ENCODE peak calls at places on chromosome 11, in five cellular contexts. One of them, this sample, is unnamed.
A peak's percentile ranks its signal among the peaks of the same experiment; 100 is the strongest.

GRCh38 chr11:70567680-70568503 is 169.6 kb downstream of the CTTN start:
- DNase-seq in RWPE1: no peak
- DNase-seq in GM20000: no peak
- DNase-seq in tibial artery: peak; percentile 69
- DNase-seq in nephron progenitor cell: peak; percentile 31
- DNase-seq in this sample: peak; percentile 38

GRCh38 chr11:86523738-86524602 is 148.4 kb downstream of the ME3 start:
- DNase-seq in RWPE1: peak; percentile 92
- DNase-seq in GM20000: no peak
- DNase-seq in tibial artery: no peak
- DNase-seq in nephron progenitor cell: no peak
- DNase-seq in this sample: no peak

GRCh38 chr11:72319261-72319660 is 75.3 kb upstream of the PHOX2A start:
- DNase-seq in RWPE1: no peak
- DNase-seq in GM20000: no peak
- DNase-seq in tibial artery: no peak
- DNase-seq in nephron progenitor cell: no peak
- DNase-seq in this sample: no peak

GRCh38 chr11:27950339-27950738 is 157.6 kb downstream of the KIF18A start:
- DNase-seq in RWPE1: no peak
- DNase-seq in GM20000: no peak
- DNase-seq in tibial artery: no peak
- DNase-seq in nephron progenitor cell: no peak
- DNase-seq in this sample: no peak

GRCh38 chr11:26806209-26806608 is 84.3 kb upstream of the SLC5A12 start:
- DNase-seq in RWPE1: peak; percentile 18
- DNase-seq in GM20000: no peak
- DNase-seq in tibial artery: no peak
- DNase-seq in nephron progenitor cell: no peak
- DNase-seq in this sample: no peak

GRCh38 chr11:82898242-82898641 is 2.0 kb downstream of the PRCP start:
- DNase-seq in RWPE1: no peak
- DNase-seq in GM20000: no peak
- DNase-seq in tibial artery: no peak
- DNase-seq in nephron progenitor cell: no peak
- DNase-seq in this sample: no peak

GRCh38 chr11:134244593-134244992 is 8.6 kb downstream of the THYN1 start:
- DNase-seq in RWPE1: no peak
- DNase-seq in GM20000: peak; percentile 39
- DNase-seq in tibial artery: no peak
- DNase-seq in nephron progenitor cell: peak; percentile 16
- DNase-seq in this sample: peak; percentile 29

GRCh38 chr11:113952070-113952469 is 22.8 kb upstream of the HTR3A start:
- DNase-seq in RWPE1: no peak
- DNase-seq in GM20000: no peak
- DNase-seq in tibial artery: no peak
- DNase-seq in nephron progenitor cell: no peak
- DNase-seq in this sample: no peak

GRCh38 chr11:45850446-45850845 is 3.2 kb downstream of the CRY2 start:
- DNase-seq in RWPE1: no peak
- DNase-seq in GM20000: no peak
- DNase-seq in tibial artery: peak; percentile 21
- DNase-seq in nephron progenitor cell: no peak
- DNase-seq in this sample: no peak

GRCh38 chr11:61555051-61555969 is 25.6 kb downstream of the SYT7 start:
- DNase-seq in RWPE1: no peak
- DNase-seq in GM20000: no peak
- DNase-seq in tibial artery: no peak
- DNase-seq in nephron progenitor cell: peak; percentile 75
- DNase-seq in this sample: peak; percentile 48

GRCh38 chr11:72111803-72112540 is 523 bp downstream of the ANAPC15 start:
- DNase-seq in RWPE1: peak; percentile 91
- DNase-seq in GM20000: peak; percentile 84
- DNase-seq in tibial artery: peak; percentile 98
- DNase-seq in nephron progenitor cell: peak; percentile 82
- DNase-seq in this sample: peak; percentile 79

GRCh38 chr11:78074756-78075155 is 4.9 kb downstream of the NDUFC2 start:
- DNase-seq in RWPE1: no peak
- DNase-seq in GM20000: no peak
- DNase-seq in tibial artery: no peak
- DNase-seq in nephron progenitor cell: no peak
- DNase-seq in this sample: no peak

GRCh38 chr11:76752321-76753175 is 30.6 kb upstream of the TSKU start:
- DNase-seq in RWPE1: peak; percentile 35
- DNase-seq in GM20000: no peak
- DNase-seq in tibial artery: peak; percentile 94
- DNase-seq in nephron progenitor cell: no peak
- DNase-seq in this sample: no peak

GRCh38 chr11:63371396-63371795 is 1.8 kb downstream of the SLC22A9 start:
- DNase-seq in RWPE1: no peak
- DNase-seq in GM20000: no peak
- DNase-seq in tibial artery: no peak
- DNase-seq in nephron progenitor cell: no peak
- DNase-seq in this sample: no peak

GRCh38 chr11:125215205-125215565 is 50.6 kb downstream of the PKNOX2 start:
- DNase-seq in RWPE1: no peak
- DNase-seq in GM20000: no peak
- DNase-seq in tibial artery: no peak
- DNase-seq in nephron progenitor cell: no peak
- DNase-seq in this sample: no peak

GRCh38 chr11:10388574-10388973 is 66.5 kb upstream of the AMPD3 start:
- DNase-seq in RWPE1: no peak
- DNase-seq in GM20000: no peak
- DNase-seq in tibial artery: peak; percentile 82
- DNase-seq in nephron progenitor cell: no peak
- DNase-seq in this sample: no peak

GRCh38 chr11:70761094-70761905 is 363.0 kb downstream of the CTTN start:
- DNase-seq in RWPE1: no peak
- DNase-seq in GM20000: no peak
- DNase-seq in tibial artery: no peak
- DNase-seq in nephron progenitor cell: no peak
- DNase-seq in this sample: no peak

GRCh38 chr11:3412837-3413236 is 33.9 kb upstream of the ZNF195 start:
- DNase-seq in RWPE1: no peak
- DNase-seq in GM20000: no peak
- DNase-seq in tibial artery: no peak
- DNase-seq in nephron progenitor cell: no peak
- DNase-seq in this sample: no peak

GRCh38 chr11:121063728-121064127 is 37.3 kb upstream of the TECTA start:
- DNase-seq in RWPE1: no peak
- DNase-seq in GM20000: no peak
- DNase-seq in tibial artery: no peak
- DNase-seq in nephron progenitor cell: no peak
- DNase-seq in this sample: peak; percentile 8

GRCh38 chr11:19714387-19715363 is 2.0 kb downstream of the NAV2 start:
- DNase-seq in RWPE1: no peak
- DNase-seq in GM20000: no peak
- DNase-seq in tibial artery: peak; percentile 86
- DNase-seq in nephron progenitor cell: peak; percentile 37
- DNase-seq in this sample: no peak

GRCh38 chr11:126834149-126834548 is 166.4 kb downstream of the KIRREL3 start:
- DNase-seq in RWPE1: no peak
- DNase-seq in GM20000: no peak
- DNase-seq in tibial artery: no peak
- DNase-seq in nephron progenitor cell: no peak
- DNase-seq in this sample: no peak

GRCh38 chr11:122287401-122287800 is 171.4 kb upstream of the BLID start:
- DNase-seq in RWPE1: no peak
- DNase-seq in GM20000: no peak
- DNase-seq in tibial artery: no peak
- DNase-seq in nephron progenitor cell: peak; percentile 31
- DNase-seq in this sample: no peak

GRCh38 chr11:45233121-45233803 is 52.9 kb downstream of the SYT13 start:
- DNase-seq in RWPE1: peak; percentile 79
- DNase-seq in GM20000: peak; percentile 82
- DNase-seq in tibial artery: peak; percentile 81
- DNase-seq in nephron progenitor cell: peak; percentile 83
- DNase-seq in this sample: peak; percentile 87

GRCh38 chr11:118353084-118353710 is 6.2 kb upstream of the UBE4A start:
- DNase-seq in RWPE1: peak; percentile 5
- DNase-seq in GM20000: no peak
- DNase-seq in tibial artery: no peak
- DNase-seq in nephron progenitor cell: no peak
- DNase-seq in this sample: no peak

GRCh38 chr11:122439911-122440782 is 215.4 kb upstream of the UBASH3B start:
- DNase-seq in RWPE1: no peak
- DNase-seq in GM20000: no peak
- DNase-seq in tibial artery: peak; percentile 69
- DNase-seq in nephron progenitor cell: peak; percentile 38
- DNase-seq in this sample: peak; percentile 12

GRCh38 chr11:35364101-35364780 is 55.1 kb downstream of the SLC1A2 start:
- DNase-seq in RWPE1: peak; percentile 82
- DNase-seq in GM20000: no peak
- DNase-seq in tibial artery: peak; percentile 91
- DNase-seq in nephron progenitor cell: no peak
- DNase-seq in this sample: no peak

GRCh38 chr11:128463386-128463829 is 124.0 kb downstream of the ETS1 start:
- DNase-seq in RWPE1: no peak
- DNase-seq in GM20000: no peak
- DNase-seq in tibial artery: no peak
- DNase-seq in nephron progenitor cell: no peak
- DNase-seq in this sample: no peak
- TF ChIP-seq CTCF in RWPE1: no peak
- TF ChIP-seq CTCF in GM20000: no peak
- TF ChIP-seq CTCF in tibial artery: no peak
- TF ChIP-seq CTCF in nephron progenitor cell: no peak
- TF ChIP-seq CTCF in this sample: no peak

DNA sequence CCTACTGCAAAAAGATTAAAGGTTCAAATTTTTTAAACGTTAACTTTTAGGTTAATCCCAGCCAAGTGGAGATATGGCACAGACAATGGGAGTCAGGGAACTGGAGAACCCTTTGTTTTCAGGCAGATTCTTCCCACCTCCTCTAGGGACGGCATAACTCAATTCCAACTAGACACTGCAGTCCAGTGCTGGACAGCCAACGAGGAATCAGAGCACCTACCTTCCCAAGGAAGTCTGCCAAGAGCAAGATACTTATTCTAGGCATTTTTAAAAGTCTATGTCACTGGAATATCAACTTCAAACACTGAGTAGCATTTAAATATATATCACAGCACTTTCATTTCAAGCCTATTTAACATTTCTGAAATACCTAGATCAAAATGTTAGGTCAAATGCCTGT is 7.3 kb downstream of the CADM1 start:
- DNase-seq in RWPE1: no peak
- DNase-seq in GM20000: no peak
- DNase-seq in tibial artery: no peak
- DNase-seq in nephron progenitor cell: no peak
- DNase-seq in this sample: no peak
- TF ChIP-seq CTCF in RWPE1: no peak
- TF ChIP-seq CTCF in GM20000: no peak
- TF ChIP-seq CTCF in tibial artery: no peak
- TF ChIP-seq CTCF in nephron progenitor cell: no peak
- TF ChIP-seq CTCF in this sample: no peak

DNA sequence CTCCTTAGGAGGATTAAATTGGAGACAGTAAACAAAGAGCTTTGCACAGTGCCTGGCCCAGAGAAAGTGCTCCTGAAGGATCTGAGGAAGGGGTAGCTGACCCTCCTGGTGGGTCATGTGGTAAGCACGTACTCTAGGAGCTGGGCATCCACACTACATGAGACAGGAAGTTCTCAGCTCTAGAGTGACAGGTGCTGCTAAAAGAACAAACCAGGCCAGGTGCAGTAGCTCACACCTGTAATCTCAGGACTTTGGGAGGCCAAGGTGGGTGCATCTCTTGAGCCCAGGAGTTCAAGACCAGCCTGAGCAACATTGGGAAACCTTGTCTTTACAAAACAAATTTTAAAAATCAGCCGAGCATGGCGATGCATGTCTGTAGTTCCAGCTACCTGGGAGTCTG is 13.1 kb downstream of the SLC43A1 start:
- DNase-seq in RWPE1: no peak
- DNase-seq in GM20000: no peak
- DNase-seq in tibial artery: no peak
- DNase-seq in nephron progenitor cell: no peak
- DNase-seq in this sample: no peak
- TF ChIP-seq CTCF in RWPE1: no peak
- TF ChIP-seq CTCF in GM20000: no peak
- TF ChIP-seq CTCF in tibial artery: no peak
- TF ChIP-seq CTCF in nephron progenitor cell: no peak
- TF ChIP-seq CTCF in this sample: no peak

DNA sequence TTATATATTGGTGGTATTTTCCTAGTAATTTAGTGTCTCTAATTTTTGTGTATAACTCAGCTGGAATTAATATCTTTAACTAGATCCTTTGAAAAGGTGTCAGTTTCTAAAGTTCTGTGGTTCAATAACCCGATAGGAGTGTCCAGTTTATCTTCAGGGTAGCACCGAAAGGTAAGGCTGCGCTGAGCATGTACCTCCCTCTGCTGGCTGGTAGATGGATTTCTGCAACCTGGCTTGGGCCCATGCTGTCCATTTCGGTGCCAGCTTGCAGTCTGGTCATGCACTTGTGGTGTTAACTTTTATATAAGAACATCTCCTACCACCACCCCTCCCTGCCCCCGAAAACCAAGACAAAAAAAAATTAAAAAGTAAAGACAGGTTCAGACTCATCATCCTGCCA is 24.7 kb downstream of the EXT2 start:
- DNase-seq in RWPE1: peak; percentile 13
- DNase-seq in GM20000: no peak
- DNase-seq in tibial artery: no peak
- DNase-seq in nephron progenitor cell: no peak
- DNase-seq in this sample: peak; percentile 10
- TF ChIP-seq CTCF in RWPE1: no peak
- TF ChIP-seq CTCF in GM20000: no peak
- TF ChIP-seq CTCF in tibial artery: peak; percentile 30
- TF ChIP-seq CTCF in nephron progenitor cell: peak; percentile 19
- TF ChIP-seq CTCF in this sample: no peak

GRCh38 chr11:47177229-47177845 is 658 bp upstream of the ARFGAP2 start:
- DNase-seq in RWPE1: peak; percentile 67
- DNase-seq in GM20000: peak; percentile 90
- DNase-seq in tibial artery: peak; percentile 84
- DNase-seq in nephron progenitor cell: peak; percentile 40
- DNase-seq in this sample: peak; percentile 54
- TF ChIP-seq CTCF in RWPE1: peak; percentile 77
- TF ChIP-seq CTCF in GM20000: peak; percentile 59
- TF ChIP-seq CTCF in tibial artery: peak; percentile 78
- TF ChIP-seq CTCF in nephron progenitor cell: peak; percentile 49
- TF ChIP-seq CTCF in this sample: peak; percentile 33

GRCh38 chr11:101477926-101478325 is 105.9 kb downstream of the TRPC6 start:
- DNase-seq in RWPE1: no peak
- DNase-seq in GM20000: no peak
- DNase-seq in tibial artery: no peak
- DNase-seq in nephron progenitor cell: no peak
- DNase-seq in this sample: no peak
- TF ChIP-seq CTCF in RWPE1: no peak
- TF ChIP-seq CTCF in GM20000: no peak
- TF ChIP-seq CTCF in tibial artery: no peak
- TF ChIP-seq CTCF in nephron progenitor cell: no peak
- TF ChIP-seq CTCF in this sample: no peak

GRCh38 chr11:95450547-95451123 is 219.6 kb upstream of the SESN3 start:
- DNase-seq in RWPE1: no peak
- DNase-seq in GM20000: no peak
- DNase-seq in tibial artery: no peak
- DNase-seq in nephron progenitor cell: no peak
- DNase-seq in this sample: no peak
- TF ChIP-seq CTCF in RWPE1: no peak
- TF ChIP-seq CTCF in GM20000: no peak
- TF ChIP-seq CTCF in tibial artery: no peak
- TF ChIP-seq CTCF in nephron progenitor cell: no peak
- TF ChIP-seq CTCF in this sample: no peak